ENCODE peak calls at places on chromosome 5, in four cellular contexts. One of them, this sample, is unnamed. For H3K4me1, the result is how much of the 10 kb centered on the place peaks cover.

GRCh38 chr5:13566903-13567339 is 377.6 kb downstream of the DNAH5 start:
- DNase-seq in tibial nerve: no peak
- DNase-seq in spleen: no peak
- DNase-seq in GM23338: peak
- DNase-seq in this sample: no peak

GRCh38 chr5:154421868-154422267 is 23.9 kb upstream of the SAP30L start:
- DNase-seq in tibial nerve: no peak
- DNase-seq in spleen: no peak
- DNase-seq in GM23338: peak
- DNase-seq in this sample: peak

GRCh38 chr5:72425995-72426394 is 81.2 kb downstream of the ZNF366 start:
- DNase-seq in tibial nerve: no peak
- DNase-seq in spleen: no peak
- DNase-seq in GM23338: no peak
- DNase-seq in this sample: no peak

GRCh38 chr5:109826426-109826825 is 136.7 kb downstream of the MAN2A1 start:
- DNase-seq in tibial nerve: no peak
- DNase-seq in spleen: no peak
- DNase-seq in GM23338: no peak
- DNase-seq in this sample: no peak

GRCh38 chr5:18967637-18968036 is 1020.4 kb downstream of the CDH18 start:
- DNase-seq in tibial nerve: no peak
- DNase-seq in spleen: no peak
- DNase-seq in GM23338: no peak
- DNase-seq in this sample: no peak

GRCh38 chr5:134506054-134507039 is 19.1 kb upstream of the JADE2 start:
- DNase-seq in tibial nerve: no peak
- DNase-seq in spleen: peak
- DNase-seq in GM23338: peak
- DNase-seq in this sample: no peak

GRCh38 chr5:111367081-111367480 is 142.9 kb downstream of the CAMK4 start:
- DNase-seq in tibial nerve: no peak
- DNase-seq in spleen: no peak
- DNase-seq in GM23338: no peak
- DNase-seq in this sample: no peak

GRCh38 chr5:177430972-177431316 is 4.5 kb downstream of the GRK6 start:
- DNase-seq in tibial nerve: no peak
- DNase-seq in spleen: no peak
- DNase-seq in GM23338: no peak
- DNase-seq in this sample: no peak

GRCh38 chr5:398475-399295 is 44.3 kb upstream of the EXOC3 start:
- DNase-seq in tibial nerve: no peak
- DNase-seq in spleen: peak
- DNase-seq in GM23338: peak
- DNase-seq in this sample: no peak

GRCh38 chr5:81748556-81748955 is 2.3 kb downstream of the SSBP2 start:
- DNase-seq in tibial nerve: no peak
- DNase-seq in spleen: no peak
- DNase-seq in GM23338: no peak
- DNase-seq in this sample: peak

GRCh38 chr5:81750308-81751008 is 439 bp downstream of the SSBP2 start:
- DNase-seq in tibial nerve: no peak
- DNase-seq in spleen: no peak
- DNase-seq in GM23338: peak
- DNase-seq in this sample: peak

GRCh38 chr5:81751009-81751835 is at the start of gene SSBP2:
- DNase-seq in tibial nerve: peak
- DNase-seq in spleen: peak
- DNase-seq in GM23338: peak
- DNase-seq in this sample: peak

GRCh38 chr5:81749562-81750307 is 1.2 kb downstream of the SSBP2 start:
- DNase-seq in tibial nerve: no peak
- DNase-seq in spleen: peak
- DNase-seq in GM23338: peak
- DNase-seq in this sample: peak

GRCh38 chr5:81749186-81749561 is 1.7 kb downstream of the SSBP2 start:
- DNase-seq in tibial nerve: no peak
- DNase-seq in spleen: no peak
- DNase-seq in GM23338: peak
- DNase-seq in this sample: no peak
- H3K4me1 ChIP-seq in tibial nerve: under half
- H3K4me1 ChIP-seq in spleen: under half
- H3K4me1 ChIP-seq in GM23338: under half
- H3K4me1 ChIP-seq in this sample: half or more

DNA sequence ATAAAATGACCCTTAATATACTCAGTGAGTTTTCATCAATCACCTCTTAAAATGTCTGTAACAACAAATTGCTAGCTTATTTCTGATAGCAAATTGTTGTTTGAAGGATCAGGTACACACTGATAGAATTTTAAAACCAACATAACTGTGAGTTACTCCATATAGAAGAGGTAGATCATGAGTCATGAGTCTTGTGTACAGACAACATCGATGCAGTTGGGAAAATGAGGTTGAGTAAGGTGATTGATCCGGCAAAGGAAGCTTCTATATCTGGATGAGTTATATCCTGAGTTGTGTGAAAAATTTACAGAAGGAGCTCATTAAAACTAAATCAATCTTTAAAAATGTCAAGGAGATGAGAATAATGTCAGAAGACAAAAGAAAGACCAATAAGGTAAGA is 604.6 kb upstream of the RGMB start:
- DNase-seq in tibial nerve: no peak
- DNase-seq in spleen: no peak
- DNase-seq in GM23338: no peak
- DNase-seq in this sample: no peak
- H3K4me1 ChIP-seq in tibial nerve: under half
- H3K4me1 ChIP-seq in spleen: under half
- H3K4me1 ChIP-seq in GM23338: under half
- H3K4me1 ChIP-seq in this sample: under half

DNA sequence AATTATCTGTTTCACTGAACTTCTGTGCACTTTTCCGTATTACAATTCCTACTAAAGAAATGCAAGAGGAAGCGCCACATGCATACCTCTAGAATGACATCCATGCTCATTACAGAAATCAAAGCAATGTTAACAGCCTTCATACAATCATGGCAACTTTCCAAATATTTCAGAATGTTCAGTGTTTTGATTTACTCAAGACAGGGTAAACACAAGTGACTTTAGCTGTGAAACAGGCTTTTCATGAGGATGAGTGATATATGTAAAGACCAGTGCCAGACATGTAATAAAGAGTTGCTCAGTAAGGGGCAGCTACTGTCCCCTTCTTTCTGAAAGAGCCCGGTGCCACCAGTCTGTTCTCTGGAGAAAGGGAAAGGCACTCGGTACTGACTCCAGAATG is 4.7 kb downstream of the BOD1 start:
- DNase-seq in tibial nerve: no peak
- DNase-seq in spleen: no peak
- DNase-seq in GM23338: no peak
- DNase-seq in this sample: no peak
- H3K4me1 ChIP-seq in tibial nerve: under half
- H3K4me1 ChIP-seq in spleen: under half
- H3K4me1 ChIP-seq in GM23338: under half
- H3K4me1 ChIP-seq in this sample: under half

GRCh38 chr5:141843156-141843927 is 34.9 kb downstream of the PCDH1 start:
- DNase-seq in tibial nerve: no peak
- DNase-seq in spleen: no peak
- DNase-seq in GM23338: peak
- DNase-seq in this sample: no peak

GRCh38 chr5:141840295-141840812 is 37.9 kb downstream of the PCDH1 start:
- DNase-seq in tibial nerve: no peak
- DNase-seq in spleen: peak
- DNase-seq in GM23338: no peak
- DNase-seq in this sample: no peak

GRCh38 chr5:141840826-141841360 is 37.3 kb downstream of the PCDH1 start:
- DNase-seq in tibial nerve: no peak
- DNase-seq in spleen: no peak
- DNase-seq in GM23338: no peak
- DNase-seq in this sample: no peak

GRCh38 chr5:141841376-141841775 is 36.8 kb downstream of the PCDH1 start:
- DNase-seq in tibial nerve: no peak
- DNase-seq in spleen: no peak
- DNase-seq in GM23338: no peak
- DNase-seq in this sample: no peak

DNA sequence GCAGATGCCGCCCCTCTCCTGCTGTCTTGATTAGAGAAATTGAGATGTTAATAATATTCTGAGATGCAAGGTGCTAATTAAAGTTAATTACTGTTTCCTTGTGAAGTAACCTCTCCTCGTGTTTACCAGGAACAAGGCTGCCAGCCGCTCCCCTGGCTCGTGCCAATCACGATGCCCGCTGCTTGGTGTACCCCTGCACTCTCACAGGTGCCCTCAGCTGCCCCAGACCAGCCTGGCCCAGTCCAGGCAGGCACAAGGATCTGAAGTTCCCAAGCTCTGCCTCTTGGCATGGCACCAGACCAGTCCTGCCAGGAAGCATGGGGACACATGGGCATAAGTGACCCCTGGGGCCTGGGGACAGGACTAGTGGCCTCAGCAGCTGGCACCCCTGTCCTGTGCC is 36.4 kb downstream of the PCDH1 start:
- DNase-seq in tibial nerve: no peak
- DNase-seq in spleen: no peak
- DNase-seq in GM23338: no peak
- DNase-seq in this sample: no peak
- H3K4me1 ChIP-seq in tibial nerve: under half
- H3K4me1 ChIP-seq in spleen: under half
- H3K4me1 ChIP-seq in GM23338: half or more
- H3K4me1 ChIP-seq in this sample: half or more

This sample was measured in OCI-LY7.